ENCODE peak calls at places on chromosomes 6 and 20, in nine cellular contexts. W is mesothelial cell of epicardium, L is foreskin fibroblast, F is colonic mucosa, T is type B pancreatic cell, V is progenitor cell of endocrine pancreas, U is HL-60, R is fibroblast of lung, D is H9. G is an unnamed sample.

GRCh38 chr6:147699637-147700036 is 191.1 kb downstream of the SAMD5 start:
- DNase-seq in L (peak; percentile 66), T (no peak), F (no peak), U (no peak), V (no peak), R (peak; percentile 54), D (no peak), W (no peak), G (no peak)

GRCh38 chr6:31794866-31795615 is 511 bp downstream of the VARS1 start:
- DNase-seq in D (no peak), L (no peak), V (no peak), W (no peak), T (no peak), R (no peak), F (no peak), U (peak; percentile 67), G (no peak)

GRCh38 chr6:54617730-54618129 is 228.8 kb upstream of the FAM83B start:
- DNase-seq in L (peak; percentile 57), U (no peak), F (no peak), V (no peak), T (no peak), D (no peak), R (peak; percentile 90), W (no peak), G (no peak)

GRCh38 chr6:113073611-113074191 is 726.6 kb downstream of the RFPL4B start:
- DNase-seq in D (no peak), F (no peak), R (peak; percentile 67), L (no peak), U (no peak), W (no peak), T (no peak), V (no peak), G (no peak)

GRCh38 chr20:33470866-33471265 is 19.0 kb upstream of the CBFA2T2 start:
- DNase-seq in U (no peak), F (no peak), T (no peak), R (no peak), W (no peak), V (no peak), D (no peak), L (no peak), G (no peak)

GRCh38 chr6:128541261-128541660 is 20.9 kb upstream of the PTPRK start:
- DNase-seq in T (no peak), V (no peak), F (no peak), R (no peak), D (no peak), L (no peak), W (no peak), U (no peak), G (no peak)

GRCh38 chr6:50381106-50381415 is 331.3 kb upstream of the DEFB112 start:
- DNase-seq in U (no peak), R (peak; percentile 19), T (no peak), D (no peak), V (no peak), L (no peak), W (no peak), F (no peak), G (no peak)

GRCh38 chr6:21802611-21802899 is 209.0 kb downstream of the SOX4 start:
- DNase-seq in V (no peak), D (no peak), L (no peak), F (no peak), T (no peak), R (no peak), W (no peak), U (no peak), G (no peak)

GRCh38 chr6:69732640-69733039 is 64.2 kb downstream of the LMBRD1 start:
- DNase-seq in W (no peak), T (no peak), F (no peak), D (no peak), L (peak; percentile 1), R (peak; percentile 40), U (no peak), V (no peak), G (no peak)

GRCh38 chr6:119390276-119390793 is 40.8 kb upstream of the MAN1A1 start:
- DNase-seq in W (no peak), U (no peak), R (no peak), F (no peak), L (no peak), T (no peak), V (no peak), D (no peak), G (no peak)

GRCh38 chr6:21935561-21936028 is 342.0 kb downstream of the SOX4 start:
- DNase-seq in U (peak; percentile 16), T (no peak), F (peak; percentile 52), D (peak; percentile 64), W (no peak), R (peak; percentile 60), V (no peak), L (peak; percentile 7), G (no peak)

GRCh38 chr6:17418281-17419188 is 25.1 kb downstream of the CAP2 start:
- DNase-seq in V (no peak), T (no peak), L (peak; percentile 42), U (no peak), F (no peak), W (no peak), D (peak; percentile 28), R (no peak), G (no peak)

GRCh38 chr20:31720486-31721407 is 1.9 kb downstream of the BCL2L1 start:
- DNase-seq in L (no peak), V (no peak), T (no peak), F (peak; percentile 64), U (no peak), W (no peak), R (no peak), D (no peak), G (no peak)

GRCh38 chr6:130966581-130966980 is 96.5 kb downstream of the EPB41L2 start:
- DNase-seq in V (no peak), W (no peak), F (no peak), T (no peak), D (no peak), L (no peak), R (no peak), U (no peak), G (no peak)

GRCh38 chr20:50670126-50670862 is 21.0 kb downstream of the RIPOR3 start:
- DNase-seq in T (no peak), W (no peak), F (no peak), U (no peak), R (no peak), L (no peak), V (no peak), D (no peak), G (no peak)

GRCh38 chr20:43681991-43682410 is 15.1 kb downstream of the MYBL2 start:
- DNase-seq in U (no peak), T (no peak), W (no peak), R (no peak), V (no peak), F (no peak), D (no peak), L (no peak), G (no peak)

GRCh38 chr20:43682446-43682845 is 15.5 kb downstream of the MYBL2 start:
- DNase-seq in L (no peak), F (no peak), V (no peak), D (no peak), W (no peak), T (no peak), R (no peak), U (no peak), G (no peak)

GRCh38 chr20:43676368-43676767 is 9.5 kb downstream of the MYBL2 start:
- DNase-seq in D (no peak), L (no peak), V (no peak), T (no peak), R (no peak), W (no peak), U (no peak), F (no peak), G (no peak)

GRCh38 chr20:43680976-43681375 is 14.1 kb downstream of the MYBL2 start:
- DNase-seq in U (no peak), L (peak; percentile 45), F (no peak), T (no peak), V (no peak), R (no peak), D (no peak), W (no peak), G (no peak)

GRCh38 chr20:43681468-43681942 is 14.6 kb downstream of the MYBL2 start:
- DNase-seq in W (no peak), L (no peak), V (no peak), U (no peak), D (no peak), T (no peak), F (no peak), R (no peak), G (no peak)
- TF ChIP-seq CTCF in W (no peak), L (no peak), V (peak; percentile 17), U (peak; percentile 2), D (no peak), T (no peak), F (no peak), R (peak; percentile 14), G (no peak)

GRCh38 chr20:695165-695866 is 19.7 kb upstream of the SCRT2 start:
- DNase-seq in V (no peak), W (no peak), D (no peak), U (no peak), F (no peak), L (no peak), R (no peak), T (no peak), G (no peak)
- TF ChIP-seq CTCF in V (no peak), W (no peak), D (no peak), U (no peak), F (no peak), L (no peak), R (no peak), T (no peak), G (no peak)

GRCh38 chr6:81105998-81106397 is 646.5 kb downstream of the TENT5A start:
- DNase-seq in T (no peak), V (no peak), R (no peak), D (no peak), U (no peak), W (no peak), L (no peak), F (no peak), G (no peak)
- TF ChIP-seq CTCF in T (no peak), V (no peak), R (no peak), D (peak; percentile 21), U (no peak), W (no peak), L (no peak), F (no peak), G (no peak)

DNA sequence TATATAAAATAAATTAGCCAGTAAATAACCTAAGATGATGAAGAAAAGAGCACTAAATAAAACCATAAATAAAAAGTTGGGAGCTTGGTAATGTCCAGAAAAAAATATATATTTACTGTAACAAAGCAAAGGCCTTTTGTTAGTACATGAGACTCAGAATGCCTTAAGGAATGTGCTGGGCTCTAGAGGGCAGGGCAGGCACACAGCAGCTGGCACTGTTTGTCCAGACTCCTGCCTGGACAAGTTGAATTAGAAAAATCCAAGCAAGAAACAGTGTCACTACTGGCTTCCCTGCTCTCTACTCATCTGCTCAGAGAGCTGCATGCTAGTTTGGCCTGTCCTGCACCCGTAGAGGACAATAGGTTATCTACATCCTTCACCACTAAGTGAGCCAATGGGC is 8.8 kb downstream of the DEFB129 start:
- DNase-seq in D (no peak), U (no peak), L (no peak), R (peak; percentile 23), W (no peak), V (no peak), T (no peak), F (no peak), G (no peak)
- TF ChIP-seq CTCF in D (peak; percentile 15), U (no peak), L (no peak), R (no peak), W (no peak), V (no peak), T (no peak), F (no peak), G (no peak)